ENCODE peak calls at places on chromosomes 11 and 22, in seven cellular contexts. R, Q, O, U, P, A and D are unnamed samples.

GRCh38 chr22:31400023-31400397 is 606 bp downstream of the DRG1 start:
- DNase-seq in U (no peak), R (no peak), Q (no peak), A (no peak), P (peak; percentile 18), O (no peak), D (no peak)

GRCh38 chr11:119367661-119368120 is 13.8 kb downstream of the USP2 start:
- DNase-seq in Q (no peak), O (no peak), P (no peak), R (no peak), U (peak; percentile 49), A (no peak), D (no peak)

GRCh38 chr22:35318346-35319215 is 18.9 kb downstream of the TOM1 start:
- DNase-seq in A (no peak), R (no peak), Q (no peak), U (no peak), P (no peak), O (peak; percentile 62), D (no peak)

GRCh38 chr11:2570211-2570811 is 125.5 kb downstream of the KCNQ1 start:
- DNase-seq in O (no peak), R (no peak), A (peak; percentile 35), Q (no peak), P (no peak), U (no peak), D (no peak)

GRCh38 chr22:32378703-32379272 is 21.1 kb downstream of the RFPL3 start:
- DNase-seq in A (no peak), R (no peak), U (peak; percentile 38), O (no peak), Q (no peak), P (peak; percentile 29), D (peak; percentile 80)

GRCh38 chr11:35146074-35146521 is 7.1 kb downstream of the CD44 start:
- DNase-seq in A (no peak), R (no peak), O (no peak), Q (no peak), U (no peak), P (no peak), D (no peak)

GRCh38 chr11:106691807-106692365 is 326.4 kb downstream of the GUCY1A2 start:
- DNase-seq in O (no peak), Q (no peak), P (peak; percentile 9), U (no peak), R (no peak), A (no peak), D (no peak)

GRCh38 chr22:33798401-33798800 is 121.9 kb downstream of the LARGE1 start:
- DNase-seq in R (no peak), O (peak; percentile 47), U (no peak), Q (no peak), A (no peak), P (no peak), D (no peak)

GRCh38 chr11:19336331-19336730 is 95.6 kb upstream of the E2F8 start:
- DNase-seq in Q (no peak), R (no peak), A (no peak), O (no peak), P (no peak), U (no peak), D (no peak)

GRCh38 chr11:35192347-35192746 is 53.4 kb downstream of the CD44 start:
- DNase-seq in Q (no peak), P (peak; percentile 53), R (peak; percentile 54), U (peak; percentile 55), O (peak; percentile 59), A (peak; percentile 82), D (no peak)

GRCh38 chr11:124865181-124865901 is at the start of gene ROBO3:
- DNase-seq in R (no peak), O (no peak), P (no peak), U (no peak), Q (no peak), A (no peak), D (no peak)

GRCh38 chr11:126484266-126484665 is 128.8 kb downstream of the ST3GAL4 start:
- DNase-seq in P (peak; percentile 26), Q (no peak), R (no peak), U (no peak), O (no peak), A (no peak), D (no peak)

GRCh38 chr11:2763939-2764338 is 64.1 kb upstream of the KCNQ1OT1 start:
- DNase-seq in O (no peak), U (no peak), P (no peak), A (no peak), R (no peak), Q (no peak), D (no peak)

GRCh38 chr11:75248924-75249256 is 8.3 kb downstream of the TPBGL start:
- DNase-seq in U (no peak), Q (no peak), R (no peak), A (no peak), O (no peak), P (no peak), D (no peak)
- TF ChIP-seq CTCF in U (no peak), Q (peak; percentile 5), R (peak; percentile 3), A (peak; percentile 14), O (no peak), P (no peak), D (no peak)

DNA sequence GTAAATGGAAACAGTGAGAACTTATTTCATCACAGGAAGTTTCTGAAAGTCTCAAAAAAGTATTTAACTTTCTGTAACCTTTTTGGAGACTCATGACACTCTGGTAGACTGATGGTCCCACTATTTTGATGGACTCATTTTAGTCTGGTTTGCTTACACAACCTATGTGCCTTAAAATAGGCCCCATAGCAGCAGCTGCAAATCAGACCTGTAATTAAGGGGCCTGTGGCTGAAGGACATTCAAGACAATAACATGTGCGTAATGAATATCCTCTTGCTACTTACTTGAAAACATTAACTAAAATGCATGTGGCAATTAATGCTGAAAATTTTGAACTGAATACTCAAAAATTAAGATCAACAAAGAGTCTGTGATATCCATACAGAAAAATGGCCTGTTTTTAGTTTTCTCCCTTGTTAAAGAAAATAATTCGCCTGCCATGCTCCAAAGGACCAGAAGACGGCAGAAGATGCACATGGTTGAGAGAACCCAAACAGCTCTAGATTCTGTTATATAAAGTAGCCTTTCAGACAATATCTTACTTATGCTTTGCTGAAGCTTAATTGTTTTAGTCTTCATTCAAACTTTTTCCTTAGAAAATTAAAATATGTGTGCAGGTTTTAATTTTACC is 568.5 kb downstream of the KCNA4 start:
- DNase-seq in R (no peak), Q (no peak), U (no peak), A (no peak), P (peak; percentile 75), O (peak; percentile 68), D (peak; percentile 10)
- TF ChIP-seq CTCF in R (peak; percentile 70), Q (no peak), U (no peak), A (peak; percentile 49), P (peak; percentile 97), O (peak; percentile 27), D (peak; percentile 21)

DNA sequence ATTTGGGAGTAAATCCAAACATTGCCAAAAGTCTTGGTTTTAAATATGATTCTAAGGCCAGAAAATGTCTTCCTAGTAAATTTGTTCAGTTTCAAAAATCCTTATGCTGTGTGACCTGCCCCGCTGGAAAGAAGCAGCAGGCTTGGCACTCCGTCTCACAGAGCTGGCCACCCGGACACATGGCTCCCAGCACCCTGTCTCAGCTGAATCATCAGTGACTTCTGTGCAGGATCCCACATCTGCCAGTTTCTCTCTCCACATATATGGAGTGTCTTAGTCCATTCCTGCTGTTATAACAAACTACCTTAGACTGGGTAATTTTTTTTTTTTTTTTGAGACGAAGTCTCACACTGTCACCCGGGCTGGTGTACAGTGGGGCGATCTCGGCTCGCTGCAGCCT is 356.7 kb downstream of the TBC1D22A start:
- DNase-seq in Q (no peak), O (no peak), A (no peak), U (no peak), R (no peak), P (no peak), D (no peak)
- TF ChIP-seq CTCF in Q (no peak), O (no peak), A (no peak), U (no peak), R (no peak), P (no peak), D (no peak)

GRCh38 chr22:39446239-39446721 is 10.5 kb upstream of the MGAT3 start:
- DNase-seq in P (no peak), A (no peak), R (no peak), Q (peak; percentile 51), O (no peak), U (peak; percentile 62), D (no peak)

GRCh38 chr22:39448205-39449054 is 8.4 kb upstream of the MGAT3 start:
- DNase-seq in O (no peak), Q (no peak), R (no peak), P (no peak), A (no peak), U (no peak), D (no peak)

GRCh38 chr22:39452740-39453040 is 4.1 kb upstream of the MGAT3 start:
- DNase-seq in O (no peak), Q (no peak), R (no peak), A (no peak), U (no peak), P (no peak), D (no peak)

GRCh38 chr22:39450258-39450955 is 6.4 kb upstream of the MGAT3 start:
- DNase-seq in A (no peak), R (no peak), O (no peak), U (no peak), Q (no peak), P (no peak), D (no peak)

DNA sequence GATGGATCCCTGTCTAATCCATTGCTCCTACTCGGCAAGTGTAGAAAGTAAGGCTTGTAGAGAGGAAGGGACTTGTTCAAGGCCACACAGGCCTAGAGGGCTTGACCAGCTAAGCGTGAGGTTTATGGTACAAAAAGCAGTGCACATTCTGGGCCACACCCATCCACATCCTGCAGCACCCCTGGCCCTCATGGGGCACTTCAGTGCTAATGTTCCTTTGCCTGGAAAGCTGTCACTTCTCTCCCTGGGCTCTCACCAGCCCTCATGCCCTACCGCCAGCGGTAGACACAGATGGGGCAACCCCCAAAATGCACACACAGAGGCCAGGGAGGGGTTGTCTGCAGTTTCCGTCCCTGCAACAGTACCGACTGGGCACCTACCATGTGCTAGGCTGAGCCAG is 7.1 kb upstream of the MGAT3 start:
- DNase-seq in U (no peak), O (no peak), Q (no peak), R (no peak), A (no peak), P (no peak), D (no peak)
- TF ChIP-seq CTCF in U (no peak), O (no peak), Q (no peak), R (no peak), A (no peak), P (no peak), D (no peak)

GRCh38 chr11:76627541-76628082 is 42.9 kb downstream of the LRRC32 start:
- DNase-seq in U (no peak), P (no peak), O (peak; percentile 6), R (no peak), A (no peak), Q (no peak), D (no peak)

GRCh38 chr11:76626266-76626665 is 44.3 kb downstream of the LRRC32 start:
- DNase-seq in U (no peak), Q (no peak), A (no peak), O (peak; percentile 8), R (no peak), P (no peak), D (peak; percentile 0)

GRCh38 chr11:76626921-76627391 is 43.6 kb downstream of the LRRC32 start:
- DNase-seq in U (no peak), A (no peak), R (no peak), Q (peak; percentile 79), O (peak; percentile 17), P (no peak), D (peak; percentile 1)

GRCh38 chr11:76624515-76625379 is 45.8 kb downstream of the LRRC32 start:
- DNase-seq in Q (no peak), P (no peak), R (no peak), U (peak; percentile 17), O (peak; percentile 11), A (no peak), D (no peak)

GRCh38 chr11:76625787-76626186 is 44.8 kb downstream of the LRRC32 start:
- DNase-seq in U (no peak), O (no peak), R (no peak), P (no peak), Q (no peak), A (no peak), D (peak; percentile 1)
- TF ChIP-seq CTCF in U (no peak), O (no peak), R (no peak), P (no peak), Q (no peak), A (no peak), D (no peak)